ENCODE peak calls at places on chromosomes 16 and 17, in four cellular contexts. One of them, this sample, is unnamed.
A peak's percentile ranks its signal among the peaks of the same experiment; 100 is the strongest.

GRCh38 chr17:80361495-80362220 is 53.3 kb upstream of the ENDOV start:
- DNase-seq in ACHN: peak; percentile 35
- DNase-seq in activated CD8-positive, alpha-beta memory T cell treated with anti-CD3 and anti-CD28 coated beads for 1 hour: no peak
- DNase-seq in fibroblast of lung: peak; percentile 6
- DNase-seq in this sample: no peak

GRCh38 chr16:85330694-85331188 is 218.5 kb upstream of the CIBAR2 start:
- DNase-seq in activated CD8-positive, alpha-beta memory T cell treated with anti-CD3 and anti-CD28 coated beads for 1 hour: no peak
- DNase-seq in fibroblast of lung: peak; percentile 85
- DNase-seq in ACHN: peak; percentile 65
- DNase-seq in this sample: peak; percentile 55

GRCh38 chr17:58047751-58048150 is 35.5 kb upstream of the DYNLL2 start:
- DNase-seq in fibroblast of lung: no peak
- DNase-seq in ACHN: no peak
- DNase-seq in activated CD8-positive, alpha-beta memory T cell treated with anti-CD3 and anti-CD28 coated beads for 1 hour: no peak
- DNase-seq in this sample: no peak

GRCh38 chr16:89287777-89288576 is 70.5 kb downstream of the ZNF778 start:
- DNase-seq in fibroblast of lung: no peak
- DNase-seq in activated CD8-positive, alpha-beta memory T cell treated with anti-CD3 and anti-CD28 coated beads for 1 hour: no peak
- DNase-seq in ACHN: no peak
- DNase-seq in this sample: no peak

GRCh38 chr16:23452572-23453337 is at the start of gene COG7:
- DNase-seq in fibroblast of lung: peak; percentile 91
- DNase-seq in activated CD8-positive, alpha-beta memory T cell treated with anti-CD3 and anti-CD28 coated beads for 1 hour: peak; percentile 58
- DNase-seq in ACHN: peak; percentile 91
- DNase-seq in this sample: peak; percentile 94

GRCh38 chr17:76179496-76180467 is 38.7 kb upstream of the FOXJ1 start:
- DNase-seq in activated CD8-positive, alpha-beta memory T cell treated with anti-CD3 and anti-CD28 coated beads for 1 hour: no peak
- DNase-seq in ACHN: peak; percentile 14
- DNase-seq in fibroblast of lung: peak; percentile 12
- DNase-seq in this sample: no peak

GRCh38 chr17:79960788-79961522 is 74.7 kb downstream of the TBC1D16 start:
- DNase-seq in activated CD8-positive, alpha-beta memory T cell treated with anti-CD3 and anti-CD28 coated beads for 1 hour: no peak
- DNase-seq in ACHN: no peak
- DNase-seq in fibroblast of lung: no peak
- DNase-seq in this sample: no peak

GRCh38 chr17:35930211-35931065 is at the start of gene RDM1:
- DNase-seq in fibroblast of lung: peak; percentile 45
- DNase-seq in activated CD8-positive, alpha-beta memory T cell treated with anti-CD3 and anti-CD28 coated beads for 1 hour: peak; percentile 42
- DNase-seq in ACHN: peak; percentile 85
- DNase-seq in this sample: peak; percentile 83

GRCh38 chr17:77496401-77496801 is 355.6 kb downstream of the SEC14L1 start:
- DNase-seq in ACHN: no peak
- DNase-seq in activated CD8-positive, alpha-beta memory T cell treated with anti-CD3 and anti-CD28 coated beads for 1 hour: no peak
- DNase-seq in fibroblast of lung: no peak
- DNase-seq in this sample: no peak

GRCh38 chr16:56916571-56917403 is 15.2 kb upstream of the HERPUD1 start:
- DNase-seq in ACHN: no peak
- DNase-seq in activated CD8-positive, alpha-beta memory T cell treated with anti-CD3 and anti-CD28 coated beads for 1 hour: no peak
- DNase-seq in fibroblast of lung: no peak
- DNase-seq in this sample: peak; percentile 55

GRCh38 chr16:27317738-27318398 is 4.1 kb downstream of the IL4R start:
- DNase-seq in fibroblast of lung: no peak
- DNase-seq in activated CD8-positive, alpha-beta memory T cell treated with anti-CD3 and anti-CD28 coated beads for 1 hour: no peak
- DNase-seq in ACHN: no peak
- DNase-seq in this sample: no peak

GRCh38 chr16:12094537-12095265 is 118.2 kb downstream of the SNX29 start:
- DNase-seq in activated CD8-positive, alpha-beta memory T cell treated with anti-CD3 and anti-CD28 coated beads for 1 hour: no peak
- DNase-seq in ACHN: no peak
- DNase-seq in fibroblast of lung: no peak
- DNase-seq in this sample: no peak

GRCh38 chr16:25788637-25789036 is 96.9 kb downstream of the HS3ST4 start:
- DNase-seq in fibroblast of lung: no peak
- DNase-seq in activated CD8-positive, alpha-beta memory T cell treated with anti-CD3 and anti-CD28 coated beads for 1 hour: no peak
- DNase-seq in ACHN: no peak
- DNase-seq in this sample: no peak

GRCh38 chr17:28737770-28738679 is 5.8 kb upstream of the TRAF4 start:
- DNase-seq in ACHN: no peak
- DNase-seq in activated CD8-positive, alpha-beta memory T cell treated with anti-CD3 and anti-CD28 coated beads for 1 hour: no peak
- DNase-seq in fibroblast of lung: no peak
- DNase-seq in this sample: no peak